ENCODE peak calls at places on chromosomes 4 and X, in nine cellular contexts. K, F, N, T, E, X, I, B and R are unnamed samples.
A peak's percentile ranks its signal among the peaks of the same experiment; 100 is the strongest.

GRCh38 chr4:90328558-90328957 is 201.4 kb downstream of the CCSER1 start:
- DNase-seq in N (no peak), T (no peak), E (peak; percentile 12), K (peak; percentile 73), I (peak; percentile 32), X (peak; percentile 72), B (no peak), F (no peak), R (no peak)

GRCh38 chr4:111031180-111031579 is 408.3 kb upstream of the PITX2 start:
- DNase-seq in T (no peak), B (no peak), X (no peak), N (no peak), K (no peak), E (no peak), I (no peak), F (no peak), R (no peak)

GRCh38 chrX:7170903-7171302 is 22.9 kb upstream of the PUDP start:
- DNase-seq in T (peak; percentile 24), N (no peak), E (peak; percentile 35), I (no peak), B (no peak), K (peak; percentile 34), X (no peak), F (peak; percentile 29), R (no peak)

GRCh38 chr4:20019310-20020015 is 232.2 kb upstream of the SLIT2 start:
- DNase-seq in B (no peak), X (no peak), T (no peak), N (peak; percentile 20), I (no peak), E (no peak), K (no peak), F (no peak), R (no peak)

GRCh38 chr4:8818063-8818881 is 53.4 kb downstream of the HMX1 start:
- DNase-seq in F (no peak), E (no peak), B (no peak), K (no peak), T (no peak), I (no peak), N (no peak), X (no peak), R (no peak)

GRCh38 chrX:48540015-48540350 is 469 bp downstream of the TBC1D25 start:
- DNase-seq in N (peak; percentile 54), F (peak; percentile 8), I (peak; percentile 29), T (peak; percentile 63), X (no peak), K (peak; percentile 74), E (no peak), B (no peak), R (no peak)

GRCh38 chrX:17655232-17656034 is 81.9 kb upstream of the SCML1 start:
- DNase-seq in K (peak; percentile 56), T (peak; percentile 4), B (no peak), F (no peak), I (no peak), E (peak; percentile 41), N (no peak), X (peak; percentile 30), R (no peak)

GRCh38 chr4:59597536-59598232 is 1602.4 kb upstream of the ADGRL3 start:
- DNase-seq in F (no peak), T (no peak), E (no peak), I (no peak), B (peak; percentile 27), X (no peak), N (no peak), K (no peak), R (no peak)

GRCh38 chr4:122412547-122412946 is 33.7 kb downstream of the ADAD1 start:
- DNase-seq in T (no peak), I (no peak), F (no peak), N (no peak), X (no peak), B (no peak), E (no peak), K (no peak), R (no peak)

GRCh38 chr4:150140774-150141400 is 62.6 kb downstream of the DCLK2 start:
- DNase-seq in K (no peak), E (no peak), F (no peak), I (no peak), N (peak; percentile 50), B (no peak), X (no peak), T (no peak), R (no peak)

GRCh38 chrX:27600686-27601085 is 10.5 kb downstream of the DCAF8L2 start:
- DNase-seq in B (no peak), I (no peak), T (no peak), X (no peak), E (no peak), F (no peak), N (peak; percentile 18), K (no peak), R (no peak)

DNA sequence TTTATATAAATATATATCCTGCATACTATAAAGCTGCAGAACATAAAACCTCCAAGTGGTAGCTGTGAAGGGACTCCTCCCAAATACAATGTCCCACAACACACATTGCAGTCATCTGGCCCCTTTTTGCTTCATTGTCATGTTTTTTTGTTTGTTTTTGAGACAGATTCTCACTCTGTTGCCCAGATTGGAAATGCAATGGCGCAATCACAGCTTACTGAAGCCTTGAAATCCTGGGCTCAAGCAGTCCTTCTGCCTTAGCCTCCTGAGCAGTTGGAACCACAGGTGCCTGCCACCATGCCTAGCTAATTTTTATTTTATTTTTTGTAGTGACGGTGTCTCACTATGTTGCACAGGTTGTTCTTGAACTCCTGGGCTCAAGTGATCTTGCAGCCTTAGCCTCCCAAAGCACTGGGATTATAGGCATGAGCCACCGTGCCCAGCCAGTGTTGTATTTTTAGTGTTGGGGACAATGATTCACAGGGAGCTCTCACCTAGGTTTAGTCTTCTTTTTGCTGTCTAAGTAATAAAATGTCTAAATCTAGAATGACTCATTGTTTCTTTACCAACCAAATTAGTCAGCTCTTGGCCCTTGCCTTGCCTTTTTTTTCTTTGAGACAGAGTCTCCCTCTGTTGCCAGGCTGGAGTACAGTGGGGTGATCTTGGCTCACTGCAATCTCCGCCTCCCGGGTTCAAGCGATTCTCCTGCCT is 24.0 kb upstream of the XIAP start:
- DNase-seq in F (no peak), X (no peak), K (no peak), N (peak; percentile 59), T (no peak), I (no peak), E (no peak), B (no peak), R (no peak)
- H3K27ac ChIP-seq in F (no peak overlapping the region), X (no peak overlapping the region), K (no peak overlapping the region), N (peak overlapping the region; percentile 65), T (no peak overlapping the region), I (no peak overlapping the region), E (no peak overlapping the region), B (no peak overlapping the region), R (no peak overlapping the region)

DNA sequence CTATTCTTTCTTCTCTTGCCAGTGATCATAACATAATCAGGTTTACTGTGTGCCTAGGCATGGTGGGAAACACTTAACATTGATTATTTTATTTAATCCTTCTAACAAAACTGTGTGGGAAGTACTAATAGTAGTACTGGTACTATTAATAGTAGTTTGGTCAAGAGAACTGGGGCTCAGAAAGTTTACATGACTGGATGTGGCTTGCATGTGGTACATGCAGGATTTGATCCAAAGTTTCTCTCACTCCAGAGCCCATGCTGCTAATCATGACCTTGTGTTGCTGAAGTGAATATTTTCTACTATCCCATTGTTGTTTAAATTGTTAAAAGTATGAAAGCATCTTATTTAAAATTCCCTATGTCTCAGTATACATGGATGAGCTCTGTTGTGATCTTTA is 78.4 kb downstream of the TMEM164 start:
- DNase-seq in K (no peak), T (no peak), F (no peak), E (no peak), I (no peak), X (no peak), B (no peak), N (no peak), R (no peak)
- H3K27ac ChIP-seq in K (no peak overlapping the region), T (no peak overlapping the region), F (no peak overlapping the region), E (no peak overlapping the region), I (no peak overlapping the region), X (peak overlapping the region; percentile 54), B (no peak overlapping the region), N (peak overlapping the region; percentile 91), R (peak overlapping the region; percentile 79)

DNA sequence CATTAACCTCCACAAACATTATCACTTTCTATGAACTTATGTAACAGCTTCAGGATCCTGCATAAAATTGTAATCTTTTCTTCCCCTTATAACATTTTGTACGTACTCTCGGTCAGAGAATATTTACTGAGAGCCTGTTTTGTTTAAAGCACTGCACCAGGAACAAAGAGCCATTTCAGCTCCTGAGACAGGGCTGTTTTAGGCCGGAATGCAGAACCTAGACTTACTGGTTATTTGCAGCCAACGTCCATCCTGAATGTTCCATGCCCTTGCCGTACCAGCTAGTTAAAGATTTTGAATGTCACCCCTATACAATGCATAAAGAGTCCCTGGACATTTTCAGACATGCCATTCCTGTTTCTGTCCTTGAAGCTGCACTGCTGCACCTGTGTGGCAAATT is 248.8 kb downstream of the PCDH7 start:
- DNase-seq in N (no peak), I (no peak), F (no peak), K (peak; percentile 15), E (no peak), B (no peak), X (no peak), T (no peak), R (no peak)
- H3K27ac ChIP-seq in N (no peak overlapping the region), I (no peak overlapping the region), F (no peak overlapping the region), K (peak overlapping the region; percentile 38), E (no peak overlapping the region), B (no peak overlapping the region), X (no peak overlapping the region), T (no peak overlapping the region), R (no peak overlapping the region)

DNA sequence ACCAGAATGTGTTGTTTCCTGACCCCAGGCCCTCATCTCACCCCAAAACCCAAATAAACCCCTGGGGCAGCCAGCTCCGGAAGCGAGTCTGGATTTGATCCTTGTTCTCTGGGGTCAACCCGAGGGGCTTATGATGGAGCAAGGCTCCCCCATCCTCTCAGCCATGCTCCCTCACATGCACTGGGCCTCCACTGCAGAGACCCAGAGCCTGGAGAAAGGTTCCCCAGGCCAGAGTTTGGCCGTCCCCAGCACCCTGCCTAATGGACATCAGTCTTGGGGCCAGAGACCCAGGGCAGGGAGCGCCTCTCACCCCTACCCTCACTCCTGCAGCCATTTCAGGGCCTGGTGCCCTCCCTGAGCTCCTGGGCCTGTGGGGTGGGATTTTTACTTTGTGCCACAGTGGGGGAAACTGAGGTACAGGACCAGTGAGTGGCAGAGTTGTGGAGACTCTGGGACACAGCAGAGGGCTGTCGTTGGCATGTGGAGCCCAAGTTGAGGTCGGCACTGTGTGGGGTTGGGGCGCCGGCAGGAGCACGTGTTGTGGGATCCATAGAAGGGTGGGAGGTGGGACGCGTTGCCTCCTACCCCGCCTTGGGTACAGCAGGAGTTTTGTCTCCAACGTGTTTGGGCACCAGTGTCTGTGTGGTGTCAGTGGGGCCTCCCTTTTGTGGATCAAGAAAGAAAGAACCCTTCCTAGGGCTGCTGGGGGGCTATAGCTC is 3.6 kb downstream of the FGFR3 start:
- DNase-seq in E (no peak), N (no peak), I (no peak), T (no peak), B (no peak), K (no peak), X (no peak), F (no peak), R (no peak)
- H3K27ac ChIP-seq in E (no peak overlapping the region), N (peak overlapping the region; percentile 91), I (no peak overlapping the region), T (no peak overlapping the region), B (no peak overlapping the region), K (no peak overlapping the region), X (no peak overlapping the region), F (peak overlapping the region; percentile 92), R (no peak overlapping the region)